ENCODE peak calls at places on chromosomes 4 and X, in four cellular contexts. S is CD8-positive, alpha-beta T cell; F is heart left ventricle; L is A549. U is an unnamed sample.

GRCh38 chr4:26762650-26763049 is 98.0 kb upstream of the STIM2 start:
- DNase-seq in L (no peak), F (no peak), S (no peak), U (no peak)

GRCh38 chr4:82706349-82707000 is 92.1 kb downstream of the SCD5 start:
- DNase-seq in L (no peak), S (no peak), F (no peak), U (peak; percentile 60)

GRCh38 chr4:168153596-168154440 is 61.5 kb downstream of the ANXA10 start:
- DNase-seq in L (peak; percentile 30), S (peak; percentile 39), F (peak; percentile 48), U (peak; percentile 86)

GRCh38 chr4:94459462-94460161 is 7.9 kb downstream of the PDLIM5 start:
- DNase-seq in L (no peak), F (no peak), S (no peak), U (no peak)

GRCh38 chr4:3724319-3725231 is 41.6 kb upstream of the ADRA2C start:
- DNase-seq in S (no peak), F (no peak), L (no peak), U (no peak)

GRCh38 chrX:110665636-110666035 is 130.0 kb downstream of the CHRDL1 start:
- DNase-seq in S (no peak), L (peak; percentile 8), F (no peak), U (peak; percentile 11)

GRCh38 chr4:2281575-2282343 is 19.9 kb upstream of the MXD4 start:
- DNase-seq in L (no peak), S (peak; percentile 74), F (no peak), U (peak; percentile 10)

GRCh38 chr4:25160714-25161598 is 707 bp upstream of the SEPSECS start:
- DNase-seq in S (no peak), L (peak; percentile 17), F (no peak), U (peak; percentile 4)

GRCh38 chrX:42869659-42870476 is 91.9 kb upstream of the PPP1R2C start:
- DNase-seq in L (no peak), S (no peak), F (no peak), U (no peak)

DNA sequence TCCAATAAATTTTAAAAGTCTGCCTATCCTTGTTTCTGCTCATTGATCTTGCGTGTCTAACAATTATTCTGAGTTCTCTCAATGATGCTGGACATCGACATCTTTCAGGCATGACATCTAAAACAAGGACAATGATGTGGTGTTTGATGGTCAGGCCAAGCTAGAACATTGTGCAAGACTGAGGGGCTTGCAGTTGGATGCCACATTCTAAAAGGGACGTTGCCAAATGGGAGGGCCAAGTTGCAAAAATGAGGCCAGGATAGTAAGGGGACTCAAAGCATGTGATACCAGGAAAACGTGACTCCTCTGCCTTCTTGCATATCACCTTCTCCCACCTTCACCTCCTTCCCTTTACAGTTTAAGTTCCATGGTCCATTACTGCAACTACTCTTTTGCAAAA is 29.4 kb upstream of the NSUN7 start:
- DNase-seq in F (no peak), S (no peak), L (no peak), U (no peak)
- H3K4me3 ChIP-seq in F (no peak overlapping the region), S (no peak overlapping the region), L (no peak overlapping the region), U (no peak overlapping the region)

GRCh38 chrX:150503898-150504219 is 64.6 kb upstream of the MTM1 start:
- DNase-seq in S (no peak), L (peak; percentile 10), F (no peak), U (no peak)
- TF ChIP-seq CTCF in S (no peak), L (no peak), F (no peak), U (no peak)

GRCh38 chrX:23779025-23779424 is 3.9 kb upstream of the SAT1 start:
- DNase-seq in F (no peak), L (peak; percentile 63), S (no peak), U (peak; percentile 38)
- H3K4me3 ChIP-seq in F (no peak overlapping the region), L (no peak overlapping the region), S (no peak overlapping the region), U (no peak overlapping the region)

DNA sequence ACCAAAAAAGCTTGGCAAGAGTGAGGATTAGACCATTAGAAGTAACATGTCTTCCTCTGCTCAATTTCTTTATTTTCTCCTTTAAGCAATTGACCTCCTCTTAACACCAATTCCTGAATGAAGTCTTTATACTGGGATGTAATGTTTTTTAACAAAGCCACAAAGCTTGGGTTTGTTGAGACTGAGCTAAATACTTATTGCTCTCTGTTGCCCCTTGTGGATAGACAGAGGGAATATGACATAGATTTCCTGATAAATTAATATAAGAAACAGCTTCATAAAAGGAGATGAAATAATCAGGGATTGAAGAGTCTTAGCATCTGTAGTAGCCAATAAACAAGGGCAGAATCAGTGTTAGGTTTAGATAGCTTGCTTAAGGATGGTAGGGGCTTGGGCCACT is 57.6 kb downstream of the CCDC160 start:
- DNase-seq in L (no peak), S (no peak), F (no peak), U (peak; percentile 2)
- TF ChIP-seq CTCF in L (peak; percentile 25), S (no peak), F (no peak), U (peak; percentile 31)